ENCODE peak calls at places on chromosome 22, in seven cellular contexts. One of them, this sample, is unnamed. For H3K4me1, the result is how much of the 10 kb centered on the place peaks cover.

GRCh38 chr22:45425531-45426265 is 12.2 kb downstream of the RIBC2 start:
- DNase-seq in left ventricle myocardium inferior: no peak
- DNase-seq in HepG2: no peak
- DNase-seq in CD4-positive, CD25-positive, alpha-beta regulatory T cell: no peak
- DNase-seq in spleen: peak
- DNase-seq in upper lobe of right lung: peak
- DNase-seq in keratinocyte: no peak
- DNase-seq in this sample: no peak

GRCh38 chr22:16989915-16990314 is 18.1 kb downstream of the GAB4 start:
- DNase-seq in HepG2: no peak
- DNase-seq in spleen: no peak
- DNase-seq in keratinocyte: no peak
- DNase-seq in left ventricle myocardium inferior: no peak
- DNase-seq in CD4-positive, CD25-positive, alpha-beta regulatory T cell: no peak
- DNase-seq in upper lobe of right lung: no peak
- DNase-seq in this sample: no peak

GRCh38 chr22:42179616-42180015 is 49.0 kb upstream of the CYP2D6 start:
- DNase-seq in CD4-positive, CD25-positive, alpha-beta regulatory T cell: no peak
- DNase-seq in spleen: no peak
- DNase-seq in keratinocyte: no peak
- DNase-seq in HepG2: no peak
- DNase-seq in left ventricle myocardium inferior: no peak
- DNase-seq in upper lobe of right lung: no peak
- DNase-seq in this sample: no peak

GRCh38 chr22:23098718-23099524 is 28.6 kb downstream of the GNAZ start:
- DNase-seq in spleen: no peak
- DNase-seq in CD4-positive, CD25-positive, alpha-beta regulatory T cell: no peak
- DNase-seq in keratinocyte: no peak
- DNase-seq in HepG2: no peak
- DNase-seq in left ventricle myocardium inferior: peak
- DNase-seq in upper lobe of right lung: no peak
- DNase-seq in this sample: peak

GRCh38 chr22:30882974-30883533 is 85.5 kb downstream of the MORC2 start:
- DNase-seq in spleen: peak
- DNase-seq in upper lobe of right lung: peak
- DNase-seq in left ventricle myocardium inferior: no peak
- DNase-seq in CD4-positive, CD25-positive, alpha-beta regulatory T cell: no peak
- DNase-seq in keratinocyte: no peak
- DNase-seq in HepG2: no peak
- DNase-seq in this sample: peak

GRCh38 chr22:46084943-46085830 is 65.1 kb upstream of the PPARA start:
- DNase-seq in HepG2: no peak
- DNase-seq in keratinocyte: no peak
- DNase-seq in left ventricle myocardium inferior: peak
- DNase-seq in spleen: peak
- DNase-seq in upper lobe of right lung: peak
- DNase-seq in CD4-positive, CD25-positive, alpha-beta regulatory T cell: no peak
- DNase-seq in this sample: peak

GRCh38 chr22:25062378-25063095 is 110.0 kb downstream of the KIAA1671 start:
- DNase-seq in CD4-positive, CD25-positive, alpha-beta regulatory T cell: peak
- DNase-seq in spleen: peak
- DNase-seq in left ventricle myocardium inferior: no peak
- DNase-seq in keratinocyte: no peak
- DNase-seq in upper lobe of right lung: no peak
- DNase-seq in HepG2: no peak
- DNase-seq in this sample: no peak

GRCh38 chr22:43819691-43820670 is 7.9 kb upstream of the EFCAB6 start:
- DNase-seq in left ventricle myocardium inferior: no peak
- DNase-seq in keratinocyte: no peak
- DNase-seq in spleen: no peak
- DNase-seq in upper lobe of right lung: no peak
- DNase-seq in CD4-positive, CD25-positive, alpha-beta regulatory T cell: no peak
- DNase-seq in HepG2: no peak
- DNase-seq in this sample: no peak

GRCh38 chr22:46007848-46008261 is 30.9 kb upstream of the WNT7B start:
- DNase-seq in keratinocyte: peak
- DNase-seq in upper lobe of right lung: peak
- DNase-seq in spleen: peak
- DNase-seq in CD4-positive, CD25-positive, alpha-beta regulatory T cell: no peak
- DNase-seq in left ventricle myocardium inferior: peak
- DNase-seq in HepG2: no peak
- DNase-seq in this sample: peak

GRCh38 chr22:44336962-44337657 is 24.4 kb upstream of the SHISAL1 start:
- DNase-seq in keratinocyte: no peak
- DNase-seq in upper lobe of right lung: no peak
- DNase-seq in left ventricle myocardium inferior: no peak
- DNase-seq in spleen: no peak
- DNase-seq in CD4-positive, CD25-positive, alpha-beta regulatory T cell: no peak
- DNase-seq in HepG2: no peak
- DNase-seq in this sample: no peak

GRCh38 chr22:27135582-27135981 is 478.2 kb downstream of the MIAT start:
- DNase-seq in CD4-positive, CD25-positive, alpha-beta regulatory T cell: no peak
- DNase-seq in spleen: no peak
- DNase-seq in left ventricle myocardium inferior: no peak
- DNase-seq in upper lobe of right lung: no peak
- DNase-seq in keratinocyte: no peak
- DNase-seq in HepG2: peak
- DNase-seq in this sample: no peak

GRCh38 chr22:47783433-47784366 is 1021.2 kb downstream of the TBC1D22A start:
- DNase-seq in spleen: peak
- DNase-seq in HepG2: no peak
- DNase-seq in upper lobe of right lung: no peak
- DNase-seq in keratinocyte: no peak
- DNase-seq in left ventricle myocardium inferior: no peak
- DNase-seq in CD4-positive, CD25-positive, alpha-beta regulatory T cell: no peak
- DNase-seq in this sample: no peak

GRCh38 chr22:48089601-48090331 is 1327.3 kb downstream of the TBC1D22A start:
- DNase-seq in spleen: peak
- DNase-seq in upper lobe of right lung: peak
- DNase-seq in left ventricle myocardium inferior: peak
- DNase-seq in CD4-positive, CD25-positive, alpha-beta regulatory T cell: no peak
- DNase-seq in HepG2: no peak
- DNase-seq in keratinocyte: no peak
- DNase-seq in this sample: peak

GRCh38 chr22:29306175-29306829 is at the start of gene GAS2L1:
- DNase-seq in upper lobe of right lung: peak
- DNase-seq in keratinocyte: no peak
- DNase-seq in HepG2: peak
- DNase-seq in spleen: peak
- DNase-seq in left ventricle myocardium inferior: peak
- DNase-seq in CD4-positive, CD25-positive, alpha-beta regulatory T cell: peak
- DNase-seq in this sample: peak

GRCh38 chr22:45125198-45125597 is 38.5 kb upstream of the NUP50 start:
- DNase-seq in CD4-positive, CD25-positive, alpha-beta regulatory T cell: no peak
- DNase-seq in upper lobe of right lung: no peak
- DNase-seq in keratinocyte: no peak
- DNase-seq in HepG2: no peak
- DNase-seq in spleen: no peak
- DNase-seq in left ventricle myocardium inferior: no peak
- DNase-seq in this sample: no peak

GRCh38 chr22:30222321-30222720 is 24.2 kb downstream of the LIF start:
- DNase-seq in upper lobe of right lung: no peak
- DNase-seq in spleen: no peak
- DNase-seq in left ventricle myocardium inferior: no peak
- DNase-seq in CD4-positive, CD25-positive, alpha-beta regulatory T cell: no peak
- DNase-seq in keratinocyte: no peak
- DNase-seq in HepG2: no peak
- DNase-seq in this sample: no peak

GRCh38 chr22:46961591-46962290 is 199.3 kb downstream of the TBC1D22A start:
- DNase-seq in spleen: no peak
- DNase-seq in left ventricle myocardium inferior: no peak
- DNase-seq in CD4-positive, CD25-positive, alpha-beta regulatory T cell: no peak
- DNase-seq in HepG2: no peak
- DNase-seq in upper lobe of right lung: no peak
- DNase-seq in keratinocyte: no peak
- DNase-seq in this sample: no peak

GRCh38 chr22:31639640-31640039 is 22.4 kb downstream of the PISD start:
- DNase-seq in upper lobe of right lung: no peak
- DNase-seq in spleen: no peak
- DNase-seq in CD4-positive, CD25-positive, alpha-beta regulatory T cell: no peak
- DNase-seq in left ventricle myocardium inferior: no peak
- DNase-seq in HepG2: no peak
- DNase-seq in keratinocyte: no peak
- DNase-seq in this sample: peak

GRCh38 chr22:23065495-23066122 is 4.7 kb upstream of the GNAZ start:
- DNase-seq in CD4-positive, CD25-positive, alpha-beta regulatory T cell: no peak
- DNase-seq in keratinocyte: no peak
- DNase-seq in left ventricle myocardium inferior: no peak
- DNase-seq in upper lobe of right lung: peak
- DNase-seq in HepG2: no peak
- DNase-seq in spleen: peak
- DNase-seq in this sample: no peak

GRCh38 chr22:29108137-29108536 is 35.3 kb downstream of the KREMEN1 start:
- DNase-seq in CD4-positive, CD25-positive, alpha-beta regulatory T cell: no peak
- DNase-seq in left ventricle myocardium inferior: no peak
- DNase-seq in upper lobe of right lung: no peak
- DNase-seq in keratinocyte: peak
- DNase-seq in spleen: no peak
- DNase-seq in HepG2: no peak
- DNase-seq in this sample: no peak

GRCh38 chr22:26672060-26672471 is 14.7 kb downstream of the MIAT start:
- DNase-seq in CD4-positive, CD25-positive, alpha-beta regulatory T cell: no peak
- DNase-seq in keratinocyte: no peak
- DNase-seq in spleen: peak
- DNase-seq in left ventricle myocardium inferior: no peak
- DNase-seq in upper lobe of right lung: no peak
- DNase-seq in HepG2: no peak
- DNase-seq in this sample: no peak

GRCh38 chr22:11627798-11628650 is 3900.0 kb upstream of the OR11H1 start:
- DNase-seq in left ventricle myocardium inferior: no peak
- DNase-seq in spleen: peak
- DNase-seq in keratinocyte: no peak
- DNase-seq in HepG2: no peak
- DNase-seq in upper lobe of right lung: peak
- DNase-seq in CD4-positive, CD25-positive, alpha-beta regulatory T cell: no peak
- DNase-seq in this sample: no peak
- H3K4me3 ChIP-seq in left ventricle myocardium inferior: no peak
- H3K4me3 ChIP-seq in spleen: no peak
- H3K4me3 ChIP-seq in keratinocyte: no peak
- H3K4me3 ChIP-seq in HepG2: no peak
- H3K4me3 ChIP-seq in upper lobe of right lung: no peak
- H3K4me3 ChIP-seq in CD4-positive, CD25-positive, alpha-beta regulatory T cell: no peak
- H3K4me3 ChIP-seq in this sample: no peak

GRCh38 chr22:37421468-37421877 is 5.8 kb downstream of the ELFN2 start:
- DNase-seq in spleen: no peak
- DNase-seq in left ventricle myocardium inferior: no peak
- DNase-seq in upper lobe of right lung: no peak
- DNase-seq in keratinocyte: no peak
- DNase-seq in HepG2: no peak
- DNase-seq in CD4-positive, CD25-positive, alpha-beta regulatory T cell: no peak
- DNase-seq in this sample: no peak
- H3K4me1 ChIP-seq in spleen: under half
- H3K4me1 ChIP-seq in left ventricle myocardium inferior: under half
- H3K4me1 ChIP-seq in upper lobe of right lung: under half
- H3K4me1 ChIP-seq in keratinocyte: under half
- H3K4me1 ChIP-seq in HepG2: under half
- H3K4me1 ChIP-seq in CD4-positive, CD25-positive, alpha-beta regulatory T cell: under half
- H3K4me1 ChIP-seq in this sample: under half

GRCh38 chr22:38699784-38700183 is 959 bp downstream of the JOSD1 start:
- DNase-seq in CD4-positive, CD25-positive, alpha-beta regulatory T cell: peak
- DNase-seq in spleen: no peak
- DNase-seq in keratinocyte: no peak
- DNase-seq in upper lobe of right lung: no peak
- DNase-seq in HepG2: peak
- DNase-seq in left ventricle myocardium inferior: no peak
- DNase-seq in this sample: no peak
- H3K27ac ChIP-seq in CD4-positive, CD25-positive, alpha-beta regulatory T cell: peak
- H3K27ac ChIP-seq in spleen: peak
- H3K27ac ChIP-seq in keratinocyte: peak
- H3K27ac ChIP-seq in upper lobe of right lung: peak
- H3K27ac ChIP-seq in HepG2: peak
- H3K27ac ChIP-seq in left ventricle myocardium inferior: peak
- H3K27ac ChIP-seq in this sample: peak

GRCh38 chr22:50529416-50530279 is at the start of gene TYMP:
- DNase-seq in left ventricle myocardium inferior: peak
- DNase-seq in spleen: no peak
- DNase-seq in HepG2: peak
- DNase-seq in CD4-positive, CD25-positive, alpha-beta regulatory T cell: peak
- DNase-seq in keratinocyte: no peak
- DNase-seq in upper lobe of right lung: peak
- DNase-seq in this sample: peak

GRCh38 chr22:50531546-50532352 is 1.9 kb upstream of the TYMP start:
- DNase-seq in spleen: peak
- DNase-seq in HepG2: no peak
- DNase-seq in upper lobe of right lung: peak
- DNase-seq in left ventricle myocardium inferior: peak
- DNase-seq in CD4-positive, CD25-positive, alpha-beta regulatory T cell: peak
- DNase-seq in keratinocyte: no peak
- DNase-seq in this sample: peak

GRCh38 chr22:50528682-50529415 is 963 bp downstream of the TYMP start:
- DNase-seq in HepG2: no peak
- DNase-seq in left ventricle myocardium inferior: no peak
- DNase-seq in spleen: no peak
- DNase-seq in keratinocyte: no peak
- DNase-seq in upper lobe of right lung: no peak
- DNase-seq in CD4-positive, CD25-positive, alpha-beta regulatory T cell: peak
- DNase-seq in this sample: no peak

GRCh38 chr22:50530857-50531545 is 1.2 kb upstream of the TYMP start:
- DNase-seq in spleen: peak
- DNase-seq in keratinocyte: no peak
- DNase-seq in CD4-positive, CD25-positive, alpha-beta regulatory T cell: peak
- DNase-seq in left ventricle myocardium inferior: peak
- DNase-seq in upper lobe of right lung: peak
- DNase-seq in HepG2: peak
- DNase-seq in this sample: peak

GRCh38 chr22:50530280-50530856 is 556 bp upstream of the TYMP start:
- DNase-seq in CD4-positive, CD25-positive, alpha-beta regulatory T cell: no peak
- DNase-seq in keratinocyte: no peak
- DNase-seq in upper lobe of right lung: peak
- DNase-seq in left ventricle myocardium inferior: peak
- DNase-seq in spleen: peak
- DNase-seq in HepG2: peak
- DNase-seq in this sample: peak
- H3K4me3 ChIP-seq in CD4-positive, CD25-positive, alpha-beta regulatory T cell: no peak
- H3K4me3 ChIP-seq in keratinocyte: peak
- H3K4me3 ChIP-seq in upper lobe of right lung: peak
- H3K4me3 ChIP-seq in left ventricle myocardium inferior: peak
- H3K4me3 ChIP-seq in spleen: peak
- H3K4me3 ChIP-seq in HepG2: peak
- H3K4me3 ChIP-seq in this sample: peak

DNA sequence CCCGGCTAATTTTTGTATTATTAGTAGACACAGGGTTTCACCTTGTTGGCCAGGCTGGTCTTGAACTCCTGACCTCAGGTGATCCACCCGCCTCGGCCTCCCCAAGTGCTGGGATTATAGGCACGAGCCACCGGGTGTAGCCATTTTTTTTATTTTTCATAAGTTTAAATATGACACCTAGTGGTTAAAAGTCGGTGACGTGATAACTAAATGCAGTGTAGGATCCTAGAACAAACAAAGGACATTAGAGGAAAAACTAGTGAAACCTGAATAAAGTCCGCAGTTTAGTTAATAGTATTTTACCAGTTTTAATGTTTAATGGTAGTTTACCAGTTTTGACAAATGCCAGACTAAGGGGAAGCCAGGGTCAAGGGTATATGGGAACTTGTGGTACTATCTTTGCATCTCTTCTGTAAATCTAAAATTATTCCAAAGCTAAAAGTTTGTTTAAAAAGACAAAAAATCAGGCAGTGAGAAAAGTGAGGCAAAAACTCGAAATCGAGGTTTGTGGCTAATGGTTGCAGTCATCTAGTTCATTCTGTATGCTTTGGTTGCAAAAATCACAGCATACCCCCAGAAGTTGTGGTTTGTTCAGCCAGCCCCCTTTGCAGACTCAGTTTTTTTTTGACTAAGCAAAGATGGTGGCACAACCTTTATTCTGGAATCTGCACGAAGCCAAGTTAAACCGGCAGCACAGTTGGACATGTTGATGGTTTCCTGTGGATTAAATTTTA is 29.6 kb downstream of the TOM1 start:
- DNase-seq in left ventricle myocardium inferior: no peak
- DNase-seq in CD4-positive, CD25-positive, alpha-beta regulatory T cell: no peak
- DNase-seq in keratinocyte: no peak
- DNase-seq in spleen: no peak
- DNase-seq in HepG2: no peak
- DNase-seq in upper lobe of right lung: no peak
- DNase-seq in this sample: no peak
- H3K4me1 ChIP-seq in left ventricle myocardium inferior: half or more
- H3K4me1 ChIP-seq in CD4-positive, CD25-positive, alpha-beta regulatory T cell: under half
- H3K4me1 ChIP-seq in keratinocyte: under half
- H3K4me1 ChIP-seq in spleen: half or more
- H3K4me1 ChIP-seq in HepG2: half or more
- H3K4me1 ChIP-seq in upper lobe of right lung: under half
- H3K4me1 ChIP-seq in this sample: under half